ENCODE peak calls at places on chromosomes 3 and 15, in six cellular contexts. Z is IMR-90, R is mesenchymal stem cell, V is neuronal stem cell, U is mesendoderm, W is H1. T is an unnamed sample.
A peak's percentile ranks its signal among the peaks of the same experiment; 100 is the strongest.

GRCh38 chr3:183539821-183540220 is 15.7 kb downstream of the KLHL6 start:
- DNase-seq in Z (no peak), W (no peak), R (no peak), U (no peak), V (no peak), T (no peak)

GRCh38 chr3:134357261-134357913 is 16.9 kb downstream of the AMOTL2 start:
- DNase-seq in W (no peak), Z (no peak), R (no peak), V (no peak), U (no peak), T (peak; percentile 78)

GRCh38 chr15:37093480-37094410 is 6.6 kb downstream of the MEIS2 start:
- DNase-seq in R (peak; percentile 84), Z (peak; percentile 69), U (no peak), W (no peak), V (no peak), T (no peak)

GRCh38 chr3:169390310-169390731 is 273.2 kb downstream of the MECOM start:
- DNase-seq in R (no peak), W (no peak), V (no peak), Z (no peak), U (peak; percentile 26), T (peak; percentile 14)

GRCh38 chr3:49638445-49638844 is 35.7 kb upstream of the APEH start:
- DNase-seq in V (no peak), R (peak; percentile 33), W (no peak), U (peak; percentile 20), Z (peak; percentile 31), T (peak; percentile 55)

GRCh38 chr3:173708191-173708590 is 310.6 kb downstream of the NLGN1 start:
- DNase-seq in V (no peak), W (no peak), R (no peak), Z (no peak), U (peak; percentile 36), T (no peak)

GRCh38 chr3:141380279-141380678 is 12.0 kb downstream of the ZBTB38 start:
- DNase-seq in Z (no peak), U (no peak), W (no peak), V (no peak), R (no peak), T (no peak)

GRCh38 chr15:70278644-70279043 is 180.9 kb upstream of the TLE3 start:
- DNase-seq in R (no peak), Z (no peak), W (no peak), V (no peak), U (no peak), T (no peak)

GRCh38 chr3:158337007-158337608 is 227.2 kb downstream of the RSRC1 start:
- DNase-seq in W (no peak), U (peak; percentile 8), Z (no peak), R (no peak), V (no peak), T (no peak)

GRCh38 chr3:72380711-72381508 is 467.3 kb downstream of the SHQ1 start:
- DNase-seq in U (no peak), Z (no peak), R (no peak), V (no peak), W (no peak), T (peak; percentile 36)

GRCh38 chr3:177102526-177102925 is 94.8 kb downstream of the TBL1XR1 start:
- DNase-seq in Z (peak; percentile 52), R (peak; percentile 45), W (no peak), U (peak; percentile 27), V (no peak), T (peak; percentile 76)

GRCh38 chr15:69342460-69343076 is 43.9 kb downstream of the PAQR5 start:
- DNase-seq in Z (no peak), U (peak; percentile 9), V (no peak), W (no peak), R (no peak), T (no peak)

GRCh38 chr15:90389513-90389912 is 1.5 kb downstream of the IQGAP1 start:
- DNase-seq in R (no peak), W (no peak), Z (no peak), U (no peak), V (no peak), T (no peak)

GRCh38 chr3:44924102-44925084 is 50.0 kb downstream of the TGM4 start:
- DNase-seq in W (no peak), V (no peak), U (no peak), R (no peak), Z (peak; percentile 56), T (peak; percentile 61)

GRCh38 chr3:158018462-158018861 is 87.8 kb downstream of the SHOX2 start:
- DNase-seq in V (no peak), R (no peak), W (no peak), U (no peak), Z (no peak), T (no peak)

GRCh38 chr3:45596290-45596791 is 1.8 kb downstream of the LIMD1 start:
- DNase-seq in U (no peak), Z (no peak), V (no peak), R (no peak), W (no peak), T (no peak)

GRCh38 chr3:157311633-157312365 is 124.9 kb upstream of the PTX3 start:
- DNase-seq in Z (peak; percentile 94), W (no peak), U (no peak), R (peak; percentile 33), V (no peak), T (peak; percentile 76)

GRCh38 chr3:115186351-115187148 is 39.5 kb upstream of the ZBTB20 start:
- DNase-seq in U (no peak), R (no peak), W (no peak), Z (no peak), V (no peak), T (no peak)

GRCh38 chr3:119681279-119681678 is 4.1 kb upstream of the COX17 start:
- DNase-seq in V (no peak), Z (peak; percentile 58), R (peak; percentile 44), U (peak; percentile 49), W (no peak), T (no peak)

GRCh38 chr3:161293381-161293780 is 72.3 kb downstream of the NMD3 start:
- DNase-seq in U (no peak), Z (no peak), R (no peak), V (no peak), W (no peak), T (no peak)

GRCh38 chr3:100777271-100777670 is 68.0 kb downstream of the TFG start:
- DNase-seq in W (no peak), Z (peak; percentile 77), U (no peak), R (no peak), V (no peak), T (peak; percentile 71)

GRCh38 chr15:33021806-33022389 is 172.6 kb downstream of the FMN1 start:
- DNase-seq in W (no peak), U (peak; percentile 73), V (peak; percentile 23), R (peak; percentile 60), Z (peak; percentile 75), T (no peak)

GRCh38 chr3:178384302-178384939 is 151.8 kb upstream of the KCNMB2 start:
- DNase-seq in U (no peak), V (no peak), W (no peak), R (peak; percentile 46), Z (no peak), T (no peak)

GRCh38 chr15:70051948-70052633 is 45.6 kb downstream of the TLE3 start:
- DNase-seq in Z (no peak), U (no peak), W (no peak), V (no peak), R (no peak), T (no peak)

GRCh38 chr15:26132786-26133185 is 269.7 kb upstream of the ATP10A start:
- DNase-seq in V (no peak), W (no peak), R (no peak), U (peak; percentile 64), Z (no peak), T (peak; percentile 28)

GRCh38 chr15:39511000-39511914 is 69.6 kb upstream of the THBS1 start:
- DNase-seq in W (no peak), V (no peak), U (no peak), Z (peak; percentile 93), R (peak; percentile 89), T (peak; percentile 12)

GRCh38 chr3:138459619-138460535 is 25.5 kb downstream of the ESYT3 start:
- DNase-seq in Z (no peak), R (no peak), W (peak; percentile 42), U (no peak), V (no peak), T (no peak)

DNA sequence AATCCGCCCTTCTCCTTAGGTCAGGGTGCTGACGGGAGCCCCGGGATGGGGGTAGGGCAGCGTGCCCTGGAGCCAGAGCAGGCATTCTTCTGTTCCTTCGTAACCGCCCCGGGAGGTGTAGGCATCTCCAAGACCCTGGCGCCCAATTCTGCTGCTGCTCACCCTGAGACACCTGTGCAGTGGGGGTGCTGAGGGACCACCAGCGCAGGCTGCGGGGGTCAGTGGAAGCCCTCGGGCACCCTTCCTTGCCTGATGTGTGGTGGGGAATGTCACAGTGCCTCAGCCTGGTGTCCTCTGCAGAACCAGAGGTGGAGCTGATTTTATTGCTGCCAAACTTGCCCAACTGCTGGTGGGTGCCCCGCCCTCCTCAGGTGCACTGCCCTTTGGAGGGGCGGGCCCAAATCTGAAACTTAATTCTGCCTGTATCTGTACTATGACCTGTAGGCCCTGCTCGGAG is 7.3 kb downstream of the CSK start:
- DNase-seq in U (no peak), Z (no peak), V (no peak), R (no peak), W (no peak), T (no peak)
- H3K4me3 ChIP-seq in U (no peak overlapping the region), Z (no peak overlapping the region), V (no peak overlapping the region), R (no peak overlapping the region), W (no peak overlapping the region), T (no peak overlapping the region)

DNA sequence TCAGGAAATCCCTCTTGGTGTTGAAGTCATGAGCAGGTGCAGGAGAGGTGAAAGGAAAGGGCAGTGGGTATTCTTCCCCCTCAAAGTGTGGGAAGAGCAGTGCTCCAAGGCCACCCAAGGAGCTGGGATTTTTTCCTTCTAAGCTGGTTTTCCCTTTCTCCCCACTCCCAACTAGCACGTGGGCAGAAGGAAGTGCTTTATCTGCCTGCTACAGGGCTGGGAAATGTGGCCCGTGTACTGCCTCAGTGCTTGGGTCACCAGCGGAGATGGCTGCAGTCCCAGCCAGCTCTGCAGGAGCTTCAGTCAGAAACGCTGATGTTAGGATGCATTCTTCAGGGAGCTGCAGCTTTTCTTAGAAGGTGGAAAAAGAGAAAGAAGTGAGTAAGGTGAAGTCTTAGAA is 99.2 kb downstream of the CACNA1D start:
- DNase-seq in Z (no peak), V (no peak), U (no peak), W (peak; percentile 26), R (no peak), T (no peak)
- H4K8ac ChIP-seq in Z (no peak overlapping the region), V (no peak overlapping the region), U (no peak overlapping the region), W (no peak overlapping the region), R (no peak overlapping the region), T (no peak overlapping the region)

GRCh38 chr3:142595141-142595540 is 1.1 kb upstream of the PLS1 start:
- DNase-seq in U (no peak), R (no peak), W (no peak), V (no peak), Z (no peak), T (no peak)

GRCh38 chr3:142596726-142597088 is 514 bp downstream of the PLS1 start:
- DNase-seq in U (no peak), W (no peak), R (no peak), V (no peak), Z (no peak), T (no peak)

GRCh38 chr3:142595581-142595950 is 627 bp upstream of the PLS1 start:
- DNase-seq in V (no peak), W (no peak), R (peak; percentile 80), Z (peak; percentile 86), U (peak; percentile 59), T (peak; percentile 93)

GRCh38 chr3:142595951-142596725 is at the start of gene PLS1:
- DNase-seq in U (peak; percentile 92), V (peak; percentile 91), R (peak; percentile 84), W (peak; percentile 100), Z (peak; percentile 70), T (peak; percentile 86)

GRCh38 chr3:142597898-142598297 is 1.7 kb downstream of the PLS1 start:
- DNase-seq in U (no peak), V (no peak), R (no peak), Z (no peak), W (no peak), T (no peak)
- H3K9ac ChIP-seq in U (no peak overlapping the region), V (no peak overlapping the region), R (no peak overlapping the region), Z (no peak overlapping the region), W (no peak overlapping the region), T (no peak overlapping the region)

GRCh38 chr15:98221577-98221976 is 261.1 kb downstream of the ARRDC4 start:
- DNase-seq in R (no peak), V (no peak), U (no peak), W (no peak), Z (no peak), T (no peak)
- H3K4me3 ChIP-seq in R (no peak overlapping the region), V (no peak overlapping the region), U (no peak overlapping the region), W (no peak overlapping the region), Z (no peak overlapping the region), T (no peak overlapping the region)

T was measured in trophoblast cell.